ENCODE peak calls at places on chromosome 11, in five cellular contexts. E is Karpas-422, V is cardiac muscle cell, U is GM13977, Y is iris pigment epithelial cell. B is an unnamed sample.

GRCh38 chr11:41943671-41944070 is 484.2 kb upstream of the LRRC4C start:
- DNase-seq in U (no peak), Y (no peak), E (no peak), V (no peak), B (no peak)

GRCh38 chr11:13462311-13462927 is 603 bp downstream of the BTBD10 start:
- DNase-seq in U (peak; percentile 40), V (peak; percentile 63), E (peak; percentile 75), Y (peak; percentile 20), B (peak; percentile 29)

GRCh38 chr11:111795333-111795985 is 29.3 kb upstream of the PPP2R1B start:
- DNase-seq in Y (peak; percentile 84), U (no peak), E (no peak), V (no peak), B (no peak)

GRCh38 chr11:13256216-13256615 is 21.4 kb upstream of the BMAL1 start:
- DNase-seq in Y (no peak), E (no peak), V (no peak), U (no peak), B (no peak)

GRCh38 chr11:86459682-86460460 is 85.2 kb downstream of the CCDC81 start:
- DNase-seq in Y (peak; percentile 86), V (no peak), E (no peak), U (no peak), B (peak; percentile 19)

GRCh38 chr11:108591893-108592292 is 1.7 kb downstream of the EXPH5 start:
- DNase-seq in U (no peak), V (no peak), Y (no peak), E (no peak), B (no peak)

GRCh38 chr11:97722721-97723120 is 1298.0 kb upstream of the CNTN5 start:
- DNase-seq in Y (no peak), E (no peak), V (no peak), U (no peak), B (no peak)

GRCh38 chr11:118679483-118679882 is at the start of gene TREH:
- DNase-seq in Y (no peak), E (no peak), U (no peak), V (no peak), B (peak; percentile 75)